ENCODE peak calls at places on chromosomes 3 and 15, in six cellular contexts. One of them, this sample, is unnamed.

GRCh38 chr3:183777016-183777618 is 48.3 kb downstream of the MAP6D1 start:
- DNase-seq in NCI-H1930: no peak
- DNase-seq in M059J: no peak
- DNase-seq in stimulated activated CD4-positive, alpha-beta T cell treated with anti-CD3 and anti-CD28 coated beads, Interleukin-2, amount 100 ng/mL, for 48 hours: no peak
- DNase-seq in Kasumi-1: no peak
- DNase-seq in mesenteric fat pad: no peak
- DNase-seq in this sample: no peak

GRCh38 chr3:190432216-190432615 is 17.5 kb downstream of the TMEM207 start:
- DNase-seq in NCI-H1930: no peak
- DNase-seq in M059J: peak
- DNase-seq in stimulated activated CD4-positive, alpha-beta T cell treated with anti-CD3 and anti-CD28 coated beads, Interleukin-2, amount 100 ng/mL, for 48 hours: no peak
- DNase-seq in Kasumi-1: no peak
- DNase-seq in mesenteric fat pad: no peak
- DNase-seq in this sample: no peak

GRCh38 chr3:138729279-138729678 is 105.4 kb downstream of the PIK3CB start:
- DNase-seq in NCI-H1930: no peak
- DNase-seq in M059J: peak
- DNase-seq in stimulated activated CD4-positive, alpha-beta T cell treated with anti-CD3 and anti-CD28 coated beads, Interleukin-2, amount 100 ng/mL, for 48 hours: no peak
- DNase-seq in Kasumi-1: no peak
- DNase-seq in mesenteric fat pad: no peak
- DNase-seq in this sample: no peak

GRCh38 chr3:129233538-129233937 is 15.9 kb upstream of the COPG1 start:
- DNase-seq in NCI-H1930: no peak
- DNase-seq in M059J: no peak
- DNase-seq in stimulated activated CD4-positive, alpha-beta T cell treated with anti-CD3 and anti-CD28 coated beads, Interleukin-2, amount 100 ng/mL, for 48 hours: no peak
- DNase-seq in Kasumi-1: peak
- DNase-seq in mesenteric fat pad: no peak
- DNase-seq in this sample: no peak

GRCh38 chr3:146832815-146833458 is 227.8 kb upstream of the PLSCR5 start:
- DNase-seq in NCI-H1930: no peak
- DNase-seq in M059J: no peak
- DNase-seq in stimulated activated CD4-positive, alpha-beta T cell treated with anti-CD3 and anti-CD28 coated beads, Interleukin-2, amount 100 ng/mL, for 48 hours: no peak
- DNase-seq in Kasumi-1: no peak
- DNase-seq in mesenteric fat pad: no peak
- DNase-seq in this sample: no peak

GRCh38 chr3:157098823-157099185 is 61.1 kb downstream of the CCNL1 start:
- DNase-seq in NCI-H1930: no peak
- DNase-seq in M059J: peak
- DNase-seq in stimulated activated CD4-positive, alpha-beta T cell treated with anti-CD3 and anti-CD28 coated beads, Interleukin-2, amount 100 ng/mL, for 48 hours: no peak
- DNase-seq in Kasumi-1: no peak
- DNase-seq in mesenteric fat pad: no peak
- DNase-seq in this sample: no peak

GRCh38 chr15:36965561-36966342 is 134.6 kb downstream of the MEIS2 start:
- DNase-seq in NCI-H1930: no peak
- DNase-seq in M059J: no peak
- DNase-seq in stimulated activated CD4-positive, alpha-beta T cell treated with anti-CD3 and anti-CD28 coated beads, Interleukin-2, amount 100 ng/mL, for 48 hours: no peak
- DNase-seq in Kasumi-1: no peak
- DNase-seq in mesenteric fat pad: no peak
- DNase-seq in this sample: no peak

GRCh38 chr15:81327526-81327925 is 3.6 kb upstream of the STARD5 start:
- DNase-seq in NCI-H1930: no peak
- DNase-seq in M059J: peak
- DNase-seq in stimulated activated CD4-positive, alpha-beta T cell treated with anti-CD3 and anti-CD28 coated beads, Interleukin-2, amount 100 ng/mL, for 48 hours: no peak
- DNase-seq in Kasumi-1: no peak
- DNase-seq in mesenteric fat pad: no peak
- DNase-seq in this sample: no peak

GRCh38 chr3:134754768-134755559 is 40.1 kb upstream of the EPHB1 start:
- DNase-seq in NCI-H1930: no peak
- DNase-seq in M059J: peak
- DNase-seq in stimulated activated CD4-positive, alpha-beta T cell treated with anti-CD3 and anti-CD28 coated beads, Interleukin-2, amount 100 ng/mL, for 48 hours: peak
- DNase-seq in Kasumi-1: peak
- DNase-seq in mesenteric fat pad: no peak
- DNase-seq in this sample: peak

GRCh38 chr3:119632829-119633228 is 27.6 kb downstream of the POPDC2 start:
- DNase-seq in NCI-H1930: no peak
- DNase-seq in M059J: no peak
- DNase-seq in stimulated activated CD4-positive, alpha-beta T cell treated with anti-CD3 and anti-CD28 coated beads, Interleukin-2, amount 100 ng/mL, for 48 hours: no peak
- DNase-seq in Kasumi-1: no peak
- DNase-seq in mesenteric fat pad: no peak
- DNase-seq in this sample: no peak

GRCh38 chr3:69838217-69838616 is 99.0 kb downstream of the MITF start:
- DNase-seq in NCI-H1930: no peak
- DNase-seq in M059J: peak
- DNase-seq in stimulated activated CD4-positive, alpha-beta T cell treated with anti-CD3 and anti-CD28 coated beads, Interleukin-2, amount 100 ng/mL, for 48 hours: no peak
- DNase-seq in Kasumi-1: no peak
- DNase-seq in mesenteric fat pad: no peak
- DNase-seq in this sample: no peak

GRCh38 chr15:89179966-89180875 is 41.2 kb downstream of the RLBP1 start:
- DNase-seq in NCI-H1930: no peak
- DNase-seq in M059J: peak
- DNase-seq in stimulated activated CD4-positive, alpha-beta T cell treated with anti-CD3 and anti-CD28 coated beads, Interleukin-2, amount 100 ng/mL, for 48 hours: no peak
- DNase-seq in Kasumi-1: no peak
- DNase-seq in mesenteric fat pad: no peak
- DNase-seq in this sample: no peak

GRCh38 chr3:38595393-38595792 is 54.1 kb downstream of the SCN5A start:
- DNase-seq in NCI-H1930: no peak
- DNase-seq in M059J: no peak
- DNase-seq in stimulated activated CD4-positive, alpha-beta T cell treated with anti-CD3 and anti-CD28 coated beads, Interleukin-2, amount 100 ng/mL, for 48 hours: no peak
- DNase-seq in Kasumi-1: no peak
- DNase-seq in mesenteric fat pad: no peak
- DNase-seq in this sample: no peak

GRCh38 chr15:25810631-25811077 is 52.5 kb downstream of the ATP10A start:
- DNase-seq in NCI-H1930: no peak
- DNase-seq in M059J: no peak
- DNase-seq in stimulated activated CD4-positive, alpha-beta T cell treated with anti-CD3 and anti-CD28 coated beads, Interleukin-2, amount 100 ng/mL, for 48 hours: peak
- DNase-seq in Kasumi-1: no peak
- DNase-seq in mesenteric fat pad: no peak
- DNase-seq in this sample: no peak

GRCh38 chr3:53754325-53754724 is 91.9 kb downstream of the CHDH start:
- DNase-seq in NCI-H1930: no peak
- DNase-seq in M059J: no peak
- DNase-seq in stimulated activated CD4-positive, alpha-beta T cell treated with anti-CD3 and anti-CD28 coated beads, Interleukin-2, amount 100 ng/mL, for 48 hours: no peak
- DNase-seq in Kasumi-1: no peak
- DNase-seq in mesenteric fat pad: no peak
- DNase-seq in this sample: no peak

GRCh38 chr3:128449111-128449638 is 17.5 kb downstream of the DNAJB8 start:
- DNase-seq in NCI-H1930: no peak
- DNase-seq in M059J: no peak
- DNase-seq in stimulated activated CD4-positive, alpha-beta T cell treated with anti-CD3 and anti-CD28 coated beads, Interleukin-2, amount 100 ng/mL, for 48 hours: no peak
- DNase-seq in Kasumi-1: no peak
- DNase-seq in mesenteric fat pad: no peak
- DNase-seq in this sample: no peak

GRCh38 chr3:117035785-117036184 is 326.2 kb downstream of the TUSC7 start:
- DNase-seq in NCI-H1930: no peak
- DNase-seq in M059J: peak
- DNase-seq in stimulated activated CD4-positive, alpha-beta T cell treated with anti-CD3 and anti-CD28 coated beads, Interleukin-2, amount 100 ng/mL, for 48 hours: no peak
- DNase-seq in Kasumi-1: peak
- DNase-seq in mesenteric fat pad: no peak
- DNase-seq in this sample: peak

GRCh38 chr3:187919018-187919417 is 173.8 kb upstream of the BCL6 start:
- DNase-seq in NCI-H1930: no peak
- DNase-seq in M059J: no peak
- DNase-seq in stimulated activated CD4-positive, alpha-beta T cell treated with anti-CD3 and anti-CD28 coated beads, Interleukin-2, amount 100 ng/mL, for 48 hours: peak
- DNase-seq in Kasumi-1: peak
- DNase-seq in mesenteric fat pad: no peak
- DNase-seq in this sample: no peak